ENCODE peak calls at places on chromosome 1, in four cellular contexts. One of them, this sample, is unnamed.

GRCh38 chr1:59079434-59080135 is 217.3 kb upstream of the FGGY start:
- DNase-seq in fibroblast of lung: peak; percentile 34
- DNase-seq in right atrium auricular region: no peak
- DNase-seq in psoas muscle: no peak
- DNase-seq in this sample: no peak

GRCh38 chr1:94121411-94121821 is 468 bp upstream of the ABCA4 start:
- DNase-seq in right atrium auricular region: no peak
- DNase-seq in psoas muscle: no peak
- DNase-seq in fibroblast of lung: no peak
- DNase-seq in this sample: no peak

GRCh38 chr1:214305164-214305751 is 24.3 kb downstream of the SMYD2 start:
- DNase-seq in right atrium auricular region: peak; percentile 40
- DNase-seq in fibroblast of lung: no peak
- DNase-seq in psoas muscle: no peak
- DNase-seq in this sample: no peak

GRCh38 chr1:236774926-236775325 is 20.2 kb upstream of the MTR start:
- DNase-seq in right atrium auricular region: no peak
- DNase-seq in psoas muscle: no peak
- DNase-seq in fibroblast of lung: peak; percentile 39
- DNase-seq in this sample: no peak

GRCh38 chr1:35885961-35886558 is 3.1 kb downstream of the AGO1 start:
- DNase-seq in fibroblast of lung: no peak
- DNase-seq in right atrium auricular region: no peak
- DNase-seq in psoas muscle: no peak
- DNase-seq in this sample: no peak

GRCh38 chr1:106754957-106755356 is 301.5 kb upstream of the PRMT6 start:
- DNase-seq in psoas muscle: no peak
- DNase-seq in fibroblast of lung: peak; percentile 8
- DNase-seq in right atrium auricular region: no peak
- DNase-seq in this sample: no peak

GRCh38 chr1:247228133-247228532 is 27.7 kb upstream of the VN1R5 start:
- DNase-seq in fibroblast of lung: peak; percentile 11
- DNase-seq in psoas muscle: no peak
- DNase-seq in right atrium auricular region: no peak
- DNase-seq in this sample: no peak

GRCh38 chr1:188043536-188044245 is 1214.9 kb downstream of the PLA2G4A start:
- DNase-seq in right atrium auricular region: no peak
- DNase-seq in fibroblast of lung: no peak
- DNase-seq in psoas muscle: no peak
- DNase-seq in this sample: no peak

GRCh38 chr1:31621872-31622730 is 4.6 kb downstream of the HCRTR1 start:
- DNase-seq in right atrium auricular region: no peak
- DNase-seq in psoas muscle: no peak
- DNase-seq in fibroblast of lung: no peak
- DNase-seq in this sample: peak; percentile 75

GRCh38 chr1:146032613-146033219 is 11.2 kb upstream of the HJV start:
- DNase-seq in psoas muscle: no peak
- DNase-seq in right atrium auricular region: no peak
- DNase-seq in fibroblast of lung: peak; percentile 58
- DNase-seq in this sample: no peak

GRCh38 chr1:147757015-147757990 is 3.1 kb downstream of the GJA5 start:
- DNase-seq in psoas muscle: no peak
- DNase-seq in right atrium auricular region: no peak
- DNase-seq in fibroblast of lung: no peak
- DNase-seq in this sample: no peak

GRCh38 chr1:47411441-47411840 is 4.6 kb upstream of the FOXE3 start:
- DNase-seq in psoas muscle: no peak
- DNase-seq in fibroblast of lung: no peak
- DNase-seq in right atrium auricular region: no peak
- DNase-seq in this sample: no peak

GRCh38 chr1:198113302-198113701 is 43.5 kb upstream of the NEK7 start:
- DNase-seq in psoas muscle: no peak
- DNase-seq in fibroblast of lung: peak; percentile 82
- DNase-seq in right atrium auricular region: no peak
- DNase-seq in this sample: no peak

GRCh38 chr1:85934531-85934930 is 222.0 kb downstream of the COL24A1 start:
- DNase-seq in right atrium auricular region: no peak
- DNase-seq in fibroblast of lung: peak; percentile 55
- DNase-seq in psoas muscle: no peak
- DNase-seq in this sample: no peak

GRCh38 chr1:181490276-181490675 is 7.0 kb downstream of the CACNA1E start:
- DNase-seq in fibroblast of lung: no peak
- DNase-seq in right atrium auricular region: no peak
- DNase-seq in psoas muscle: no peak
- DNase-seq in this sample: no peak

GRCh38 chr1:28021064-28021463 is 61.3 kb downstream of the XKR8 start:
- DNase-seq in psoas muscle: no peak
- DNase-seq in fibroblast of lung: no peak
- DNase-seq in right atrium auricular region: no peak
- DNase-seq in this sample: no peak

GRCh38 chr1:215290018-215290417 is 207.5 kb downstream of the KCNK2 start:
- DNase-seq in psoas muscle: no peak
- DNase-seq in right atrium auricular region: no peak
- DNase-seq in fibroblast of lung: no peak
- DNase-seq in this sample: no peak

GRCh38 chr1:48560577-48560976 is 88.6 kb upstream of the SPATA6 start:
- DNase-seq in fibroblast of lung: no peak
- DNase-seq in right atrium auricular region: no peak
- DNase-seq in psoas muscle: no peak
- DNase-seq in this sample: no peak

GRCh38 chr1:11929849-11930248 is 3.6 kb upstream of the KIAA2013 start:
- DNase-seq in fibroblast of lung: peak; percentile 77
- DNase-seq in right atrium auricular region: peak; percentile 87
- DNase-seq in psoas muscle: peak; percentile 83
- DNase-seq in this sample: no peak

GRCh38 chr1:36769886-36770830 is 264.2 kb downstream of the GRIK3 start:
- DNase-seq in psoas muscle: no peak
- DNase-seq in right atrium auricular region: no peak
- DNase-seq in fibroblast of lung: no peak
- DNase-seq in this sample: no peak

GRCh38 chr1:172934417-172934762 is 116.4 kb downstream of the TNFSF18 start:
- DNase-seq in fibroblast of lung: no peak
- DNase-seq in psoas muscle: no peak
- DNase-seq in right atrium auricular region: no peak
- DNase-seq in this sample: no peak
- H3K27ac ChIP-seq in fibroblast of lung: peak overlapping the region; percentile 53
- H3K27ac ChIP-seq in psoas muscle: peak overlapping the region; percentile 36
- H3K27ac ChIP-seq in right atrium auricular region: peak overlapping the region; percentile 40
- H3K27ac ChIP-seq in this sample: peak overlapping the region; percentile 64

GRCh38 chr1:15959424-15959823 is 16.5 kb downstream of the ZBTB17 start:
- DNase-seq in right atrium auricular region: no peak
- DNase-seq in fibroblast of lung: no peak
- DNase-seq in psoas muscle: no peak
- DNase-seq in this sample: no peak

GRCh38 chr1:15958111-15958510 is 17.8 kb downstream of the ZBTB17 start:
- DNase-seq in fibroblast of lung: no peak
- DNase-seq in right atrium auricular region: no peak
- DNase-seq in psoas muscle: no peak
- DNase-seq in this sample: no peak

GRCh38 chr1:15959847-15960446 is 16.0 kb downstream of the ZBTB17 start:
- DNase-seq in psoas muscle: no peak
- DNase-seq in right atrium auricular region: no peak
- DNase-seq in fibroblast of lung: no peak
- DNase-seq in this sample: no peak

GRCh38 chr1:15957221-15958090 is 18.4 kb downstream of the ZBTB17 start:
- DNase-seq in psoas muscle: no peak
- DNase-seq in fibroblast of lung: no peak
- DNase-seq in right atrium auricular region: no peak
- DNase-seq in this sample: no peak

DNA sequence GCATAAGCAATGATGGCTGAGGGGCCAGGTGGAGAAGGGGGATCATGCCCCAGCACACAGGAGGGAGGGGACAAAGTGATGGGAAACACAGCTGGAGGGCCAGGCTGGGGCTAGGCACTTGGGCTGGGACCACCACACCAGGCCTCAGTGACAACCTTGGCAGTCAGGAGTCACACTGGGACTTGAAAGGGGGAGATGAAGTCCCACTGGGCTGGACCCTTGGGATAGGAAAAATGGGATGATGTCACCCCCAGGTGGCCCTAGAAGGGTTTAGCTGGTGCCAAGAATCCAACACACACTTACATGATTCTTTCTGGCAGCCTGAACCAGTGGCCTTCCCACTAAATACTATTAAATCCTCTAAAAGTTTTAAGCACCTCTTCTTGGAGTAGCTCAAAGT is 17.1 kb downstream of the ZBTB17 start:
- DNase-seq in right atrium auricular region: no peak
- DNase-seq in fibroblast of lung: no peak
- DNase-seq in psoas muscle: no peak
- DNase-seq in this sample: no peak
- TF ChIP-seq CTCF in right atrium auricular region: no peak
- TF ChIP-seq CTCF in fibroblast of lung: no peak
- TF ChIP-seq CTCF in psoas muscle: no peak
- TF ChIP-seq CTCF in this sample: no peak

GRCh38 chr1:6359568-6360496 is 33.7 kb downstream of the ACOT7 start:
- DNase-seq in psoas muscle: no peak
- DNase-seq in fibroblast of lung: peak; percentile 82
- DNase-seq in right atrium auricular region: peak; percentile 77
- DNase-seq in this sample: no peak

GRCh38 chr1:6357243-6357929 is 36.2 kb downstream of the ACOT7 start:
- DNase-seq in right atrium auricular region: no peak
- DNase-seq in fibroblast of lung: no peak
- DNase-seq in psoas muscle: no peak
- DNase-seq in this sample: no peak

GRCh38 chr1:6360517-6360916 is 33.0 kb downstream of the ACOT7 start:
- DNase-seq in fibroblast of lung: no peak
- DNase-seq in right atrium auricular region: no peak
- DNase-seq in psoas muscle: no peak
- DNase-seq in this sample: no peak

GRCh38 chr1:6358144-6358624 is 35.4 kb downstream of the ACOT7 start:
- DNase-seq in right atrium auricular region: no peak
- DNase-seq in psoas muscle: no peak
- DNase-seq in fibroblast of lung: no peak
- DNase-seq in this sample: no peak

DNA sequence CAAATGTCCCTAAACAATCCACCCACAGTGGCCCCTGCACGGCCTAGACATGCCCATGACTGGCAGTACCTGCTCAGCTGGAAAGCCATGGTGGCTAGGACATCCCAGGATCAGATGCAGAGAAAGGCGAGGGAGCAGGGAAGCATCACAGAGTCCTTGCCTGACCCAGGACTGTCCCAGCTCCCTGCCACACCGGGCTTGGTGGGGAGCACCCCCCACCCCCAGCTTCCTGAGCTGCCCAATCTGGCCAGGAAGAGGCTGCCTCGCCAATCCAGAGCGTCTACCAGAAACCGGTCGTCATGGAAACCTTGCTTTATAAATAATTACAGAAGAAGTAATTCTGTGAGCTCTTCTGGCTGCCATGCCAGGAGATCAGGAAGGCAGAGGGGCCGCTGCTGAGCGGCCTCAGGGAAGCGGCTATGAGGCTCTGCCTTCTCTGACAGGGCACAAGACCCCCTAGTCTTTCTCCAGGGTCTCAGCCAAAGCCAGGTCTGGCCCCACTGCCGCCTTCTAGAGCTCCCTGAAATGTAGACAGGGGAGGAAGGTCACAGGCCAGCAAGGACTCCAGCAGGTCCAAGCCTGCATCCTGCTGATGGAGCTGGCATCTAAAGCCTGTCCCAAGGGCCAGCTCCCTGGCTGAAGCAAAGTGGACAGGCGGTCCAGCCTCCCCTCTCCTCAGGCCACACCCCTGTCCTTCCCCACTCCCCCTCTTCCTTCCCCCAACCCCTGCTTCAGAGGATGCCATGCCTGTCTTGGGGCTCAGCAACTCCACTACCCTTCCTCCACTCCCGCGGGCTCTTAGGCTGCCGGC is 34.6 kb downstream of the ACOT7 start:
- DNase-seq in fibroblast of lung: peak; percentile 79
- DNase-seq in psoas muscle: no peak
- DNase-seq in right atrium auricular region: peak; percentile 68
- DNase-seq in this sample: no peak
- H3K4me3 ChIP-seq in fibroblast of lung: no peak overlapping the region
- H3K4me3 ChIP-seq in psoas muscle: no peak overlapping the region
- H3K4me3 ChIP-seq in right atrium auricular region: peak overlapping the region; percentile 16
- H3K4me3 ChIP-seq in this sample: peak overlapping the region; percentile 55

DNA sequence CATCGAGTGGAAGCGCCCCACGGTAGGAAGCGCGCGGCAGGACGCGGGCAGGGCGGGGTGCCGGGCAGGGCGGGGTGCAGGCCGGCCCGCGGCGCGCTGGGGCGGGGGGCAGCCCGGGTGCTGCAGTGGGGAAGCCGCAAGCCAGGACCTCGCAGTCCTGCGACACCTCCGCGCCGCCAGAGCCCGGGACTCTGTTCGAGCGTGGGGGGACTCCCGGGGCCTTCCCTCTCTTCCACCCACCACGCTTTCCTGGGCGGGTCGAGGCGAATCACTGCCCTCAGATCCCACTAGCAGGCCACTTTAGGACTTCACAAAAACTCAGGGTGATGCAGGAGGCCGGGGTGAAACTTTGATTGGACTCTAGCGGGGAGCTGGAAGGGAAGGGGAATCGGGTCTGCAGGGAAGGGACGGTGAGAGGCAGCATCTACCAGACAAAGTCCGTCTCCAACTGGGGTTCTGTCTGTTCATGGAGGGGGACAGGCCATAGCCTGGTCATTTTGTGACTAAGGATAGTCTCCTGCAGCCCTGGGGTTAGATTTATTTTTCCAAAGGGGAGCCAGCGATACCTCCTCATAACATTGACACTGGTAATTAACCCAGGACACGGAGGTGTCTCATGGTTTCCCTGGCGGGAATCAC is 636 bp downstream of the CAPN2 start:
- DNase-seq in fibroblast of lung: no peak
- DNase-seq in psoas muscle: no peak
- DNase-seq in right atrium auricular region: no peak
- DNase-seq in this sample: no peak
- H3K27ac ChIP-seq in fibroblast of lung: peak overlapping the region; percentile 94
- H3K27ac ChIP-seq in psoas muscle: peak overlapping the region; percentile 96
- H3K27ac ChIP-seq in right atrium auricular region: peak overlapping the region; percentile 91
- H3K27ac ChIP-seq in this sample: peak overlapping the region; percentile 96

DNA sequence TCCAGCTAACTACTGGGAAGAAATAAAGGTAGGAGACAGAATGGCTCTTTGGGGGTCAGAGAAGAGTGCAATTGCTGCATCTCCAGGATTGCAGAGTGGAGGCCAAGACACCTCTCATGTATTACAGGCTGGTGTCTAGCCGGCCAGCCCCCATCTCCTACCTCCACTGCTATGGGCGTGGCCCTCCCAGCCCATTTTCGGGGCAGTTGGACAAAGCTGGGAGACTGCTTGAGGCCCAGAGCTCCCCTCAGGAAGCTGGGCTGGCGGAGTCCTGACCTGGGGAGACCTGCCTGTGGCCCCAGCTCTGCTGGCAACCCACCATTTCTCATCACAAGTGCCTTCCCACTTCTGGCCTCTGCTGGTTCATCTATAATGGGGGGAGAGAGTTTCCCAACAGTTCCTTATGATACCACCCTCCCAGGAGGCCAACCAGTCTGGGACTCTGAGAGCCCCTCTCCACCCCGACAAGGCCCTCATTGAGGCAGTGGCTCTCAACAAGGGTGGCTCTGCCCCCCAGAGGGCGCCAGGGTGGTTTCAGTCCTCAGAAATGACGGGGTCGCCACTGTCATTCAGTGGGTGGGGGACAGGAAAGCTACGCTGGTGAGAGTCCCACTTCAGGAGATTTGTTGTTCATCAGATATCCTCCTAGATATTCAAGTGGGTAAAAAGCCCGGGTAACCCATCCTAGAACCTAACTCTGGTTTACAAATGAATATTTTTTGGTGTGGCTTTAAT is 11.5 kb downstream of the RAP1GAP start:
- DNase-seq in fibroblast of lung: no peak
- DNase-seq in right atrium auricular region: no peak
- DNase-seq in psoas muscle: no peak
- DNase-seq in this sample: no peak
- TF ChIP-seq CTCF in fibroblast of lung: no peak
- TF ChIP-seq CTCF in right atrium auricular region: no peak
- TF ChIP-seq CTCF in psoas muscle: no peak
- TF ChIP-seq CTCF in this sample: no peak